ENCODE peak calls at places on chromosome 21, in ten cellular contexts. S, R, F, A, M, Y, D, G, J and U are unnamed samples.

GRCh38 chr21:14968029-14968428 is 96.8 kb downstream of the NRIP1 start:
- DNase-seq in S (no peak), R (no peak), F (no peak), A (no peak), M (no peak), Y (no peak), D (no peak), G (no peak), J (no peak), U (no peak)

GRCh38 chr21:43854773-43855633 is 10.0 kb upstream of the AGPAT3 start:
- DNase-seq in S (no peak), R (no peak), F (no peak), A (no peak), M (no peak), Y (no peak), D (no peak), G (no peak), J (no peak), U (no peak)

GRCh38 chr21:31922881-31923280 is 50.1 kb downstream of the HUNK start:
- DNase-seq in S (no peak), R (no peak), F (no peak), A (no peak), M (no peak), Y (no peak), D (no peak), G (no peak), J (no peak), U (no peak)

GRCh38 chr21:26027696-26028095 is 142.9 kb downstream of the APP start:
- DNase-seq in S (no peak), R (no peak), F (no peak), A (no peak), M (no peak), Y (no peak), D (no peak), G (no peak), J (no peak), U (no peak)

GRCh38 chr21:34907783-34908423 is 141.2 kb downstream of the RUNX1 start:
- DNase-seq in S (no peak), R (no peak), F (no peak), A (no peak), M (no peak), Y (no peak), D (no peak), G (no peak), J (no peak), U (no peak)

GRCh38 chr21:9839011-9839661 is 682.2 kb upstream of the TPTE start:
- DNase-seq in S (no peak), R (no peak), F (no peak), A (no peak), M (peak; percentile 50), Y (peak; percentile 22), D (no peak), G (peak; percentile 32), J (peak; percentile 70), U (no peak)

GRCh38 chr21:16195476-16195875 is 465.7 kb downstream of the USP25 start:
- DNase-seq in S (no peak), R (no peak), F (peak; percentile 57), A (no peak), M (no peak), Y (no peak), D (no peak), G (no peak), J (no peak), U (no peak)

GRCh38 chr21:46326110-46326703 is 2.3 kb downstream of the PCNT start:
- DNase-seq in S (no peak), R (no peak), F (no peak), A (no peak), M (no peak), Y (no peak), D (no peak), G (no peak), J (no peak), U (no peak)

GRCh38 chr21:39664586-39664985 is 51.8 kb downstream of the B3GALT5 start:
- DNase-seq in S (no peak), R (no peak), F (no peak), A (no peak), M (no peak), Y (no peak), D (no peak), G (no peak), J (no peak), U (no peak)

GRCh38 chr21:36321325-36322082 is 1.5 kb downstream of the MORC3 start:
- DNase-seq in S (peak; percentile 33), R (no peak), F (peak; percentile 78), A (no peak), M (peak; percentile 54), Y (no peak), D (no peak), G (no peak), J (no peak), U (no peak)

DNA sequence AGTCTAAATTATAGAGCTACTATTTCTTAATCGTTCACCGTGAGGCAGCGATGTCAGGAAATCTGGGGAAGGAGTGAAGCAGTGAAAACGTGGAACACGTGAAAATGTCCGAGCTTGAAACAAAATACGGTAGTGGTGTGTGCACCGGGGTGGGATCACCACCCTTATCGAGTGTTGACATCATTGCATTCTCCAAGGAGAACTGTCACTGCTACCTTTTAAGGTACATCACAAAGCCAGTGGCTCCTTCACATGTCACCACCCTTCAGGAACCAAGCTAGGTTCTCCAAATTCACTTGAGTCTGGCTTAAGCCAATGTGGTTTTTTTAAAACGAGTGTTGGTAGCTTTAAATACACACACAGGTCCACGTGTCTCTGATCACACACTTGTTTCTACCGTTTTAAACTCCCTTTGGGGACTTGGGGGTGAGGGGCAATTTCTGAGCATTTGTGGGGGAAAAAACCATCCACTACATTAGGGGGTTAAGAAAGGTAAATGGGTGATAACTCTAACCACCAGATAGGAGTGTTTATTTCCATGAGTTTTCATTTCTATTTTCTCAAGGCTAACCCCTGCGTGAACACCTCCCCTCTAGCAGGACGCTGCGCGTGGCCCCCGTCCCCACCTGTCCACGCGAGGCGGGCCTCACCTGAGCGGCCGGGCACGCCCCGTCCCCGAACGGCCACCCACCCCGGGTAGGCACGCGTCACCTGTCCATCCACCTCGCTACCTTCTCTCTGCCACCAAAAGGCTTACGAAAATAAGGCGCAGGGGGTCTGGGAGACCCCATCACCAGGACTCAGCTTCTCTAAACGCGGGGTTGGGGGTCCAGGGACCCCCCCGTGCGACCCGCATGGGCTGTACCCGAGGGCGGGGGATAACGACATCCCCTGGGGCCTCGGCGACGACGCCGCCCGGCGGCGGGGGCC is 978 bp downstream of the PRDM15 start:
- DNase-seq in S (peak; percentile 54), R (peak; percentile 61), F (peak; percentile 55), A (peak; percentile 44), M (peak; percentile 76), Y (peak; percentile 53), D (no peak), G (no peak), J (no peak), U (no peak)
- H3K27ac ChIP-seq in S (peak overlapping the region; percentile 83), R (peak overlapping the region; percentile 73), F (peak overlapping the region; percentile 62), A (peak overlapping the region; percentile 67), M (no peak overlapping the region), Y (no peak overlapping the region), D (peak overlapping the region; percentile 100), G (no peak overlapping the region), J (peak overlapping the region; percentile 72), U (peak overlapping the region; percentile 76)

GRCh38 chr21:38139380-38140168 is 117.2 kb upstream of the KCNJ15 start:
- DNase-seq in S (no peak), R (no peak), F (no peak), A (no peak), M (no peak), Y (no peak), D (peak; percentile 66), G (no peak), J (no peak), U (no peak)
- H3K4me1 ChIP-seq in S (no peaks in the 10 kb centered on the region), R (no peaks in the 10 kb centered on the region), F (no peaks in the 10 kb centered on the region), A (no peaks in the 10 kb centered on the region), M (no peaks in the 10 kb centered on the region), Y (no peaks in the 10 kb centered on the region), D (peaks cover 56% of the 10 kb centered on the region), G (peaks cover 19% of the 10 kb centered on the region), J (no peaks in the 10 kb centered on the region), U (no peaks in the 10 kb centered on the region)

GRCh38 chr21:45052960-45053359 is 21.4 kb upstream of the ADARB1 start:
- DNase-seq in S (no peak), R (no peak), F (no peak), A (no peak), M (no peak), Y (no peak), D (no peak), G (no peak), J (no peak), U (no peak)

GRCh38 chr21:45053561-45053960 is 20.8 kb upstream of the ADARB1 start:
- DNase-seq in S (no peak), R (no peak), F (no peak), A (no peak), M (no peak), Y (no peak), D (no peak), G (no peak), J (no peak), U (no peak)

GRCh38 chr21:45050786-45051489 is 23.4 kb upstream of the ADARB1 start:
- DNase-seq in S (no peak), R (no peak), F (no peak), A (no peak), M (no peak), Y (no peak), D (no peak), G (no peak), J (no peak), U (peak; percentile 84)

GRCh38 chr21:45050361-45050785 is 24.0 kb upstream of the ADARB1 start:
- DNase-seq in S (no peak), R (no peak), F (no peak), A (no peak), M (no peak), Y (no peak), D (no peak), G (no peak), J (no peak), U (peak; percentile 88)

DNA sequence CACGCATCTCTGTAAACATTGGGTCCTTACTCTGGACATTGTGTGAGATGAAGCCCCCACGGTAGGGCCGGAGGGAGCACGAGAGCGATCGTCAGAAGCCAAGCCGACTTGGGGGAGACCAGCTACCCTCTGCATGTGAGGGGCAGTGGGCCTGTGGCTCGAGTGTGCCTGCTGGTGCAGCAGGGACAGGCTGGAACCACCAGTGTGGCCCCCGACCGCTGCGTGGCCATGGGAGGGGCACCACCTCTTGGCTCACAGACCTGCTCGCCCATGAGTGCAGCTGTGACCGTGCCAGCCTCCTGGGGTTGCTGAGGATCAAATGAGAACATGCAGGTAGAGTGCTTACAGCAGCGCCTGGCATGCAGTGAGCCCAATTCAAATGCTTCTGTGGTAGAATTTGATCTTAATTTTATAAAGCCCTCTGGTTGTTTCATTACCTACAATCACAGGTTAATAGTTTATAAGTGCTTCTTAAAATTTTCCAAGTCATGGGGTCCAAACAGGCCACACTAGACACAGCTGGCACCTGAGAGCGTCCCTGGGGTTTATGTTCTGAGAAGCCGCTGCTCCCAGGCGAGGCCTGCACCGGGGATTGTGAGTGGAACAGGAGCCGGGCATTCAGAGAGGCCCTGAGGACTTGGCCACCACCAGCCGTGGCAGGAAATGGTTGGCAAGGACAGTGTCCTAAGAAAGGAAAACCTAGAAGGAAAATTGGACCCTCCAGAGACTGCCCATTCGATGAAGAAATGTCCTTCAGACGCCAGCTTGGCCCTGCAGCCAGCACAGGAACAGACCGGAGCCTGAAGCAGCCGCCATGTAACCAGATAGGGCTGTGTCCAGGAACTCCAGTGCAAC is 22.6 kb upstream of the ADARB1 start:
- DNase-seq in S (no peak), R (no peak), F (no peak), A (no peak), M (no peak), Y (no peak), D (no peak), G (no peak), J (no peak), U (peak; percentile 87)
- TF ChIP-seq POLR2A in S (no peak), R (no peak), F (no peak), A (no peak), M (no peak), Y (no peak), D (no peak), G (no peak), J (no peak), U (no peak)

GRCh38 chr21:37660709-37661108 is 255.5 kb downstream of the KCNJ6 start:
- DNase-seq in S (no peak), R (no peak), F (no peak), A (no peak), M (no peak), Y (no peak), D (no peak), G (no peak), J (no peak), U (no peak)
- H3K27ac ChIP-seq in S (no peak overlapping the region), R (no peak overlapping the region), F (no peak overlapping the region), A (no peak overlapping the region), M (no peak overlapping the region), Y (no peak overlapping the region), D (no peak overlapping the region), G (no peak overlapping the region), J (no peak overlapping the region), U (no peak overlapping the region)